ENCODE peak calls at places on chromosomes 16 and 17, in seven cellular contexts. B is pancreas, F is AG04450, V is fibroblast of the aortic adventitia, O is lower leg skin, N is astrocyte of the spinal cord, A is GM10248. I is an unnamed sample.

GRCh38 chr16:66444049-66444481 is 17.0 kb downstream of the BEAN1 start:
- DNase-seq in A (no peak), B (no peak), O (no peak), V (no peak), N (no peak), F (no peak), I (no peak)

GRCh38 chr16:64654137-64654652 is 467.7 kb downstream of the CDH11 start:
- DNase-seq in N (peak; percentile 74), O (no peak), F (peak; percentile 29), A (no peak), B (no peak), V (peak; percentile 24), I (no peak)

GRCh38 chr17:58412910-58413630 is 4.3 kb downstream of the RNF43 start:
- DNase-seq in N (no peak), O (no peak), V (no peak), F (no peak), A (no peak), B (no peak), I (no peak)

GRCh38 chr16:25707553-25707952 is 15.8 kb downstream of the HS3ST4 start:
- DNase-seq in N (no peak), F (no peak), O (no peak), B (no peak), V (no peak), A (no peak), I (no peak)

GRCh38 chr17:52156576-52156975 is 1.9 kb downstream of the CA10 start:
- DNase-seq in N (no peak), V (no peak), O (no peak), F (no peak), A (no peak), B (no peak), I (no peak)

GRCh38 chr17:19579867-19580565 is 46.4 kb downstream of the SLC47A1 start:
- DNase-seq in V (no peak), N (no peak), A (no peak), O (no peak), F (no peak), B (no peak), I (no peak)

GRCh38 chr17:76841776-76842405 is 26.3 kb upstream of the MGAT5B start:
- DNase-seq in F (no peak), N (no peak), B (no peak), O (no peak), V (no peak), A (no peak), I (no peak)

GRCh38 chr17:76123749-76124581 is 17.1 kb downstream of the FOXJ1 start:
- DNase-seq in A (no peak), B (no peak), V (no peak), N (no peak), F (no peak), O (no peak), I (peak; percentile 19)

GRCh38 chr16:78505544-78506371 is 406.3 kb downstream of the WWOX start:
- DNase-seq in F (no peak), O (peak; percentile 51), A (no peak), B (no peak), V (peak; percentile 52), N (no peak), I (no peak)

GRCh38 chr17:45296003-45296832 is 20.6 kb downstream of the MAP3K14 start:
- DNase-seq in A (no peak), B (no peak), N (no peak), V (peak; percentile 74), O (no peak), F (no peak), I (peak; percentile 55)

GRCh38 chr16:48101069-48101674 is 54.6 kb downstream of the ABCC12 start:
- DNase-seq in O (no peak), N (peak; percentile 43), V (peak; percentile 25), F (no peak), A (peak; percentile 76), B (no peak), I (peak; percentile 71)

GRCh38 chr16:70737377-70738082 is 51.7 kb upstream of the MTSS2 start:
- DNase-seq in F (peak; percentile 97), O (peak; percentile 71), V (peak; percentile 91), A (peak; percentile 87), N (peak; percentile 94), B (no peak), I (peak; percentile 86)

GRCh38 chr17:81016575-81016974 is 18.4 kb upstream of the BAIAP2 start:
- DNase-seq in N (no peak), F (no peak), A (no peak), O (no peak), V (no peak), B (no peak), I (no peak)

GRCh38 chr16:35492225-35492624 is 2032.8 kb downstream of the TP53TG3F start:
- DNase-seq in O (no peak), B (peak; percentile 51), V (no peak), A (no peak), F (no peak), N (no peak), I (no peak)

GRCh38 chr17:72192409-72193192 is 71.8 kb downstream of the SOX9 start:
- DNase-seq in O (no peak), V (peak; percentile 92), F (peak; percentile 90), B (no peak), A (no peak), N (peak; percentile 52), I (no peak)

GRCh38 chr16:83994087-83994486 is 26.0 kb downstream of the NECAB2 start:
- DNase-seq in O (no peak), A (no peak), V (peak; percentile 93), N (peak; percentile 72), F (peak; percentile 61), B (peak; percentile 48), I (no peak)

GRCh38 chr17:8746501-8747236 is 2.0 kb upstream of the CCDC42 start:
- DNase-seq in F (no peak), A (no peak), N (no peak), O (no peak), B (no peak), V (no peak), I (peak; percentile 65)

GRCh38 chr17:72426948-72427760 is 306.3 kb downstream of the SOX9 start:
- DNase-seq in A (no peak), N (no peak), B (no peak), V (no peak), F (no peak), O (no peak), I (no peak)

GRCh38 chr16:87233928-87234327 is 83.3 kb downstream of the C16orf95 start:
- DNase-seq in F (no peak), O (no peak), A (no peak), V (peak; percentile 46), B (no peak), N (peak; percentile 53), I (no peak)

GRCh38 chr16:27748868-27749546 is 199.1 kb downstream of the KATNIP start:
- DNase-seq in O (peak; percentile 77), B (no peak), F (peak; percentile 39), A (peak; percentile 66), V (peak; percentile 91), N (peak; percentile 78), I (peak; percentile 52)

GRCh38 chr17:13333661-13334060 is 268.1 kb downstream of the HS3ST3A1 start:
- DNase-seq in B (no peak), O (no peak), N (no peak), V (no peak), F (no peak), A (no peak), I (no peak)

GRCh38 chr17:73420897-73421296 is 109.1 kb upstream of the CDC42EP4 start:
- DNase-seq in O (no peak), F (no peak), B (no peak), N (peak; percentile 16), A (no peak), V (no peak), I (no peak)

GRCh38 chr17:74452841-74453661 is 13.4 kb upstream of the CD300A start:
- DNase-seq in A (no peak), N (no peak), O (no peak), B (peak; percentile 85), V (no peak), F (no peak), I (no peak)

GRCh38 chr16:77794586-77794985 is 6.2 kb downstream of the VAT1L start:
- DNase-seq in A (no peak), V (peak; percentile 78), O (no peak), B (no peak), N (peak; percentile 81), F (peak; percentile 47), I (no peak)

GRCh38 chr16:52837251-52837650 is 215.4 kb downstream of the CHD9NB start:
- DNase-seq in O (no peak), V (no peak), N (peak; percentile 23), A (no peak), B (no peak), F (no peak), I (no peak)

GRCh38 chr17:62693616-62694415 is 66.3 kb downstream of the MRC2 start:
- DNase-seq in V (no peak), A (no peak), F (no peak), B (no peak), O (no peak), N (no peak), I (no peak)

GRCh38 chr17:62692159-62692651 is 64.7 kb downstream of the MRC2 start:
- DNase-seq in N (no peak), F (no peak), A (no peak), O (no peak), V (no peak), B (no peak), I (no peak)

GRCh38 chr17:62690168-62690897 is 62.9 kb downstream of the MRC2 start:
- DNase-seq in A (no peak), O (no peak), F (no peak), N (no peak), B (no peak), V (no peak), I (no peak)

GRCh38 chr17:62689441-62690167 is 62.1 kb downstream of the MRC2 start:
- DNase-seq in B (no peak), N (no peak), O (no peak), V (no peak), A (no peak), F (no peak), I (no peak)

GRCh38 chr17:62692721-62693431 is 65.4 kb downstream of the MRC2 start:
- DNase-seq in O (no peak), V (peak; percentile 31), A (no peak), F (no peak), B (no peak), N (no peak), I (peak; percentile 52)
- TF ChIP-seq CTCF in O (no peak), V (peak; percentile 68), A (peak; percentile 14), F (peak; percentile 61), B (no peak), N (peak; percentile 66), I (no peak)

GRCh38 chr17:15048381-15048780 is 216.7 kb downstream of the PMP22 start:
- DNase-seq in N (no peak), O (no peak), A (no peak), V (no peak), F (no peak), B (no peak), I (no peak)
- TF ChIP-seq CTCF in N (peak; percentile 14), O (no peak), A (no peak), V (no peak), F (peak; percentile 10), B (no peak), I (no peak)

GRCh38 chr16:19283637-19284036 is 1.9 kb upstream of the CLEC19A start:
- DNase-seq in N (no peak), O (no peak), V (no peak), A (no peak), B (no peak), F (no peak), I (no peak)
- TF ChIP-seq CTCF in N (no peak), O (no peak), V (no peak), A (no peak), B (no peak), F (no peak), I (no peak)

GRCh38 chr16:68553186-68553585 is 14.1 kb downstream of the ZFP90 start:
- DNase-seq in B (no peak), O (no peak), F (no peak), N (no peak), A (no peak), V (no peak), I (no peak)
- TF ChIP-seq CTCF in B (no peak), O (no peak), F (no peak), N (no peak), A (no peak), V (no peak), I (no peak)

I was measured in GM20000.